ENCODE peak calls at places on chromosomes 16 and 17, in four cellular contexts. H, F, W and D are unnamed samples.

GRCh38 chr16:30394603-30395154 is 541 bp upstream of the ZNF48 start:
- DNase-seq in F (no peak), H (no peak), W (peak), D (no peak)

GRCh38 chr16:66326995-66327513 is 39.4 kb upstream of the CDH5 start:
- DNase-seq in H (no peak), F (no peak), W (peak), D (no peak)

GRCh38 chr16:79393121-79393520 is 207.4 kb downstream of the MAF start:
- DNase-seq in H (no peak), F (no peak), W (no peak), D (no peak)

GRCh38 chr17:56274491-56274890 is 121.2 kb downstream of the ANKFN1 start:
- DNase-seq in F (no peak), W (no peak), H (no peak), D (no peak)

GRCh38 chr17:75950850-75951554 is 10.2 kb upstream of the FBF1 start:
- DNase-seq in H (no peak), W (no peak), F (no peak), D (no peak)

GRCh38 chr17:5131146-5131715 is 15.4 kb downstream of the USP6 start:
- DNase-seq in W (no peak), H (no peak), F (no peak), D (no peak)

GRCh38 chr16:17227278-17227677 is 243.5 kb downstream of the XYLT1 start:
- DNase-seq in F (no peak), W (no peak), H (peak), D (peak)

GRCh38 chr16:46972971-46973456 is 460 bp downstream of the DNAJA2 start:
- DNase-seq in H (peak), F (peak), W (peak), D (peak)

GRCh38 chr17:71633391-71633849 is 487.4 kb upstream of the SOX9 start:
- DNase-seq in F (no peak), H (no peak), W (no peak), D (no peak)

GRCh38 chr17:47636273-47637030 is 13.3 kb upstream of the KPNB1 start:
- DNase-seq in W (no peak), F (no peak), H (no peak), D (no peak)

GRCh38 chr16:22786691-22787090 is 27.3 kb upstream of the HS3ST2 start:
- DNase-seq in F (no peak), H (no peak), W (no peak), D (no peak)

GRCh38 chr16:893360-893759 is 77.4 kb downstream of the LMF1 start:
- DNase-seq in H (no peak), F (peak), W (no peak), D (no peak)

GRCh38 chr16:4266372-4266771 is 6.5 kb downstream of the TFAP4 start:
- DNase-seq in F (peak), H (no peak), W (peak), D (no peak)

GRCh38 chr16:56094231-56094630 is 97.1 kb upstream of the GNAO1 start:
- DNase-seq in W (no peak), H (no peak), F (no peak), D (no peak)

GRCh38 chr16:102060-102855 is 24.2 kb downstream of the MPG start:
- DNase-seq in H (no peak), F (no peak), W (no peak), D (no peak)

GRCh38 chr17:45353047-45353446 is 36.2 kb upstream of the MAP3K14 start:
- DNase-seq in W (no peak), H (no peak), F (no peak), D (no peak)

DNA sequence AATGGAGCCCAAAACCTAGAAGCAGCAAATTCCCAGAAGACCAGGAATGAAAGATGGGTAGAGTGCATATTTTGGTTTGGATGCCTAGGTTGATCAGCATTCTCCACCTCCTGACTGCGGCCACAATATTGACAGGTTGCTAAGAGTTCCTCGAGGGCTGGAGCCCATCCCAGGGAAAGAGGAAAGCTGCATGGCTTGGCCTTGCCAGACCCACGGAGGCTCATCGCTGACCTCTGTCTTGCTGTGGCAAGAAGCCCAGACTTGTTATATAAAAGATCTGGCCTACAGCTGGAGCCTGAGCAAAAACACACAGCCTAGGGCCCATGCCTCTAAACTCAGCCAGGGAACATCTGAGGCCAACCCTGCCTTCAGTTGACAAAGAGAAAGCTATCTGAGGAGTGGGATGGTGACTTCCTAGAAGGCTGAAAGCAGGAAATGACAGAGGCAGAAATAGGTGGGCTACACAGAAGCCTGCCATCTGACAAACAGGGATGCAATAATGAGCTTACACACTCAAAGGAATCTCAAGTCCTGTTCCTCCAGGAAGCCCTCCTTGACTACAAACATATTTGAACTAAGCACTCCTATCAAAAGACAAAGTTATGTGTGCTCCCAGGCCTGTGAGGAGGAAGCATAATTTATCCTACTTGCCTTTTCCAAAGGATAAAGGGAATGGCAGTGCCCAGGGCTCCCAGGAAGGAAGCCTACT is 22.5 kb upstream of the SLC35B1 start:
- DNase-seq in H (no peak), W (no peak), F (no peak), D (no peak)
- TF ChIP-seq TEAD4 in H (no peak), W (no peak), F (no peak), D (no peak)

GRCh38 chr16:88747588-88748301 is 37.3 kb downstream of the PIEZO1 start:
- DNase-seq in W (peak), F (no peak), H (peak), D (peak)
- TF ChIP-seq CTCF in W (peak), F (peak), H (peak), D (peak)

GRCh38 chr16:11150190-11150589 is 105.8 kb downstream of the SOCS1 start:
- DNase-seq in H (no peak), W (no peak), F (no peak), D (no peak)

GRCh38 chr16:11152205-11152604 is 103.8 kb downstream of the SOCS1 start:
- DNase-seq in W (peak), H (no peak), F (peak), D (no peak)

GRCh38 chr16:11151156-11151904 is 104.7 kb downstream of the SOCS1 start:
- DNase-seq in F (peak), H (no peak), W (no peak), D (no peak)

GRCh38 chr16:11155284-11155806 is 100.7 kb downstream of the SOCS1 start:
- DNase-seq in W (peak), F (no peak), H (no peak), D (no peak)

DNA sequence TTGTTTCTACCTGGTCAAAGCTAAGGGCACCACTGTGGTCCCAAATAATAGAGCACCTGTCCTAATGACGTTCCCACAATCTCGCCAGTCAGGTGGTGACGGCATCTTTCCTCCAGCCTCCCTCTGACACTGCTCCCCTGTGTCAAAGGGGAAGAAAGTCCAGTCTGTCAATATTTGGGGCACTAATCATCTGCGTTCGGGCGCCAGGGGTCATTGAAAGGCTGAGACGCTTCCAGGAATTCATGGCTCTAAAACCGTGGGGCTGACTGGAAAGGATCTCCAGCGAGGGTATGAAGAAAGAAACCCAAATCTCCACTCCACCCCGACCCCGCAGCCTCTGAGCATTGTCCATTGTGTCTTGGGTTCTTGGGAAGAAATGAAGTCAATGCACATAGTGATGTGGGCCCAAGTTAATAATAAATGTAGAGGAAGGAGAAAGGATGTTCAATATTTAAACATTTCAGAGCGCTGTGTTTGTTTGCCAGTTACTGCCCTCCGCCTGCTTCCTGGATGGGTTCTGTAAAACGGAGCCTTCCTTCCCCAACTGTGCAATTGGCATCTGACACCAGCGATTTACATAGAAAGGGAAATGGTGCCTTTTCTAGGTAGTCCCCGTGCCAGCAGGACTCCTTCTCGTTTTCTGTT is 103.2 kb downstream of the SOCS1 start:
- DNase-seq in W (no peak), F (no peak), H (no peak), D (no peak)
- TF ChIP-seq TEAD4 in W (no peak), F (no peak), H (no peak), D (no peak)

GRCh38 chr17:38914741-38915638 is 10.4 kb upstream of the LASP1NB start:
- DNase-seq in H (peak), F (peak), W (no peak), D (no peak)
- TF ChIP-seq CTCF in H (no peak), F (peak), W (peak), D (peak)

GRCh38 chr17:34269969-34270368 is at the start of gene CCL7:
- DNase-seq in W (no peak), F (no peak), H (no peak), D (no peak)

GRCh38 chr17:34276826-34277225 is 6.8 kb downstream of the CCL7 start:
- DNase-seq in W (no peak), F (no peak), H (no peak), D (no peak)

DNA sequence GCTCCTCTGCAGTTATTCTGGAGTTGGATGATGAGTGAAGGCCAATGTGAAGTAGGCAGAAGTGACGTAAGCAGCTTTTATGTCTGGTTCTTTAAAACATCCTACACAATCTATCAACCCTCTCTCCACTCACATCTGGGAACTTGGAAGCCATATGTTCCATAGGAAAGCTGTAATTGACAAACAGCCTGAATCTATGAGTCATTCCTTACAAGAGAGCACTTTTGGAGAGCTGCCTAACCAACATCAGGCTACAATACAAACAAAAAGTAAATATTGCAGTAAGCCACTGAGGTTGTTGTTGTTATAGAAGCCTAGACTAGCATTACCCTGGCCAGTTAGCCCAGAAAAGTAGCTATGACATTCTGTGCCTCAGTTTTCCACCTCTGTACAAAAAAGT is 5.9 kb downstream of the CCL7 start:
- DNase-seq in H (no peak), W (no peak), F (no peak), D (no peak)
- TF ChIP-seq TEAD4 in H (no peak), W (no peak), F (no peak), D (no peak)

DNA sequence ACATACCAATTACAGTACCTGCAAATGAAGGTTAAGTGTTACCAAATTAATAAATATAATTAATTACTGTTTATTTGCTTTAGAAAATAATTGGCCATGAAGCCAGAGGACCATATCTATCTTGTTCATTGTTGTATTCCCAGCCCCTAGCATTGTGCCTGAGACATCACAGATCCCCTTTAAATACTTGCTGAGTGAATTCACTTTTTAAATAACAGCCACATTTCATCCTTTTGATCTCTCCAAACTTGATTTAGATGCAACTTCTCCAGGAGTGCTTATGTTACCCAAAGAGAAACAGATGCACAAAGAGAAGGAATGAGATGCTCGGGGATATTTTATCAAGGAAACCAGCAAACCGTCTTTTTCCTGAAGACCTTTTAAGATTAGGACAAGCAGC is 66.3 kb downstream of the CHD9 start:
- DNase-seq in F (no peak), H (no peak), W (no peak), D (no peak)
- TF ChIP-seq CTCF in F (no peak), H (no peak), W (no peak), D (no peak)

GRCh38 chr16:11976850-11977205 is 294 bp downstream of the SNX29 start:
- DNase-seq in H (no peak), W (peak), F (no peak), D (no peak)
- TF ChIP-seq TEAD4 in H (no peak), W (no peak), F (no peak), D (no peak)

DNA sequence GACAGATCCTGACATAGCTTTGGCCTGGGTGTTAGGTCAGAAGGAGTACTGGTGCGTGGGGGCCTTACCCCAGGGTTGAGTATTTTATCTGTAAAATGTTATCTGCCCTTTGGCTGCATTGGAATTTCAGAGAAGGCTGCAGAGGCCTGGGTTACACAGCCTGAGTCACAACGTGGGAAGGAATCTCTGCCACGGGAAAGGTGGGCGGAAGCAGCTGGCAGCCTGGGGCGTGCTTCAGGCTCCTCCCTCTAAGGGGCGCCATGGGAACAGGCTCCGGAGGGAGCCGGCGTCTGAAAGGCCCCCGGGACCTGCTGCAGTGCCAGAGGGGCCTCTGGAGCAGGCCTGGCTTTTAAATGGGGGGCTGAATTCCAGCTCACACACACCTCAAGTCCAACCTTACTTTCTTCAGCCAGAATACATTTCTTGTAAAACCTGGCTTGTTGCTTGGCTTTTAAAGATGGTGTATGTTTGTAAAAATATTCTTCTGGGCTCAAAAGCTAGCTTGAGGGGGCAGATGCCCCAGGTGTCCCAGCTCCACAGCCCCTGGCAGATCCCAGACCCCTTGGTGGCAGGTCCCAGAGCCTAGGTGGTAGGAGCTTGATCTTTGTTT is 142.2 kb downstream of the RAB11FIP4 start:
- DNase-seq in H (peak), F (peak), W (peak), D (peak)
- TF ChIP-seq CTCF in H (peak), F (peak), W (peak), D (peak)

GRCh38 chr17:31452101-31452500 is 60.6 kb downstream of the RAB11FIP4 start:
- DNase-seq in F (no peak), W (no peak), H (no peak), D (no peak)
- TF ChIP-seq TEAD4 in F (no peak), W (no peak), H (no peak), D (no peak)